ENCODE peak calls at places on chromosomes 2 and 18, in seven cellular contexts. F is IMR-90; C is cardiac muscle cell; Y is CD8-positive, alpha-beta T cell; P is CD8-positive, alpha-beta memory T cell; L is lung; X is GM06990. R is an unnamed sample.

GRCh38 chr2:206642075-206643025 is at the start of gene FAM237A:
- DNase-seq in Y (no peak), C (peak; percentile 73), F (peak; percentile 57), P (no peak), X (no peak), L (no peak), R (peak; percentile 45)

GRCh38 chr2:114082731-114083433 is 193.0 kb downstream of the ACTR3 start:
- DNase-seq in Y (no peak), C (no peak), P (no peak), X (no peak), F (no peak), L (no peak), R (no peak)

GRCh38 chr2:85712261-85712660 is 18.1 kb downstream of the GNLY start:
- DNase-seq in P (no peak), F (no peak), C (no peak), X (no peak), Y (no peak), L (no peak), R (no peak)

GRCh38 chr2:237702439-237703397 is 75.3 kb downstream of the LRRFIP1 start:
- DNase-seq in P (no peak), L (no peak), F (peak; percentile 75), Y (peak; percentile 57), C (peak; percentile 87), X (no peak), R (no peak)

GRCh38 chr2:73383036-73383435 is 2.6 kb upstream of the ALMS1 start:
- DNase-seq in Y (no peak), P (no peak), F (no peak), L (no peak), C (no peak), X (no peak), R (no peak)

GRCh38 chr2:176533505-176534193 is 264.4 kb downstream of the MTX2 start:
- DNase-seq in F (no peak), X (no peak), L (no peak), P (no peak), Y (no peak), C (peak; percentile 34), R (peak; percentile 37)

GRCh38 chr18:45012286-45012685 is 331.6 kb downstream of the SETBP1 start:
- DNase-seq in Y (no peak), X (no peak), P (no peak), F (no peak), L (no peak), C (no peak), R (peak; percentile 18)

GRCh38 chr2:222290691-222291484 is 7.9 kb downstream of the PAX3 start:
- DNase-seq in P (no peak), L (no peak), Y (no peak), X (no peak), C (peak; percentile 26), F (no peak), R (no peak)

GRCh38 chr2:11873766-11874165 is 127.3 kb downstream of the LPIN1 start:
- DNase-seq in Y (no peak), P (no peak), F (peak; percentile 50), C (peak; percentile 68), X (no peak), L (peak; percentile 22), R (peak; percentile 50)

GRCh38 chr18:60984496-60984895 is 348.7 kb upstream of the CDH20 start:
- DNase-seq in C (peak; percentile 78), P (no peak), X (no peak), L (no peak), Y (no peak), F (peak; percentile 47), R (no peak)

GRCh38 chr2:10033251-10034006 is 9.9 kb upstream of the KLF11 start:
- DNase-seq in X (no peak), P (no peak), Y (no peak), L (no peak), F (no peak), C (no peak), R (no peak)

GRCh38 chr2:26448651-26449050 is 29.3 kb downstream of the OTOF start:
- DNase-seq in L (no peak), F (no peak), C (no peak), Y (no peak), X (no peak), P (no peak), R (no peak)

GRCh38 chr18:74796928-74797576 is 199.4 kb downstream of the ZNF407 start:
- DNase-seq in X (no peak), P (no peak), L (no peak), C (peak; percentile 50), F (peak; percentile 79), Y (no peak), R (peak; percentile 68)

GRCh38 chr2:82789886-82790276 is 1669.2 kb downstream of the SUCLG1 start:
- DNase-seq in P (no peak), C (peak; percentile 47), X (no peak), Y (no peak), F (no peak), L (no peak), R (peak; percentile 3)

GRCh38 chr2:112164876-112165275 is 26.7 kb downstream of the FBLN7 start:
- DNase-seq in X (no peak), Y (no peak), F (no peak), L (no peak), C (no peak), P (no peak), R (no peak)

GRCh38 chr2:41194235-41194634 is 742.3 kb upstream of the SLC8A1 start:
- DNase-seq in F (peak; percentile 1), C (peak; percentile 81), P (no peak), L (no peak), Y (no peak), X (no peak), R (no peak)

GRCh38 chr2:109440507-109441156 is 173.1 kb downstream of the SEPTIN10 start:
- DNase-seq in Y (no peak), X (no peak), F (no peak), C (peak; percentile 33), P (no peak), L (no peak), R (no peak)

GRCh38 chr2:122166820-122167219 is 411.4 kb downstream of the TSN start:
- DNase-seq in F (no peak), L (no peak), C (no peak), X (no peak), Y (no peak), P (no peak), R (no peak)
- H3K27me3 ChIP-seq in F (no peaks in the 10 kb centered on the region), L (no peaks in the 10 kb centered on the region), C (no peaks in the 10 kb centered on the region), X (no peaks in the 10 kb centered on the region), Y (no peaks in the 10 kb centered on the region), P (no peaks in the 10 kb centered on the region), R (no peaks in the 10 kb centered on the region)

GRCh38 chr2:56208380-56208779 is 24.6 kb downstream of the CCDC85A start:
- DNase-seq in L (no peak), F (no peak), P (no peak), C (no peak), X (no peak), Y (no peak), R (no peak)

GRCh38 chr2:56206250-56206649 is 22.5 kb downstream of the CCDC85A start:
- DNase-seq in P (no peak), L (no peak), C (no peak), F (no peak), X (no peak), Y (no peak), R (no peak)

GRCh38 chr2:56202722-56203121 is 18.9 kb downstream of the CCDC85A start:
- DNase-seq in F (no peak), C (no peak), L (no peak), P (no peak), X (no peak), Y (no peak), R (no peak)

GRCh38 chr2:56207760-56208159 is 24.0 kb downstream of the CCDC85A start:
- DNase-seq in C (no peak), P (no peak), L (no peak), F (no peak), X (no peak), Y (no peak), R (no peak)

GRCh38 chr2:56204556-56204955 is 20.8 kb downstream of the CCDC85A start:
- DNase-seq in Y (no peak), C (no peak), F (no peak), L (no peak), P (no peak), X (no peak), R (no peak)
- H3K27me3 ChIP-seq in Y (no peaks in the 10 kb centered on the region), C (no peaks in the 10 kb centered on the region), F (no peaks in the 10 kb centered on the region), L (no peaks in the 10 kb centered on the region), P (no peaks in the 10 kb centered on the region), X (no peaks in the 10 kb centered on the region), R (no peaks in the 10 kb centered on the region)

GRCh38 chr2:45003586-45004568 is 5.4 kb downstream of the SIX2 start:
- DNase-seq in P (no peak), F (no peak), C (no peak), X (no peak), Y (no peak), L (no peak), R (no peak)
- H3K27me3 ChIP-seq in P (peaks cover 38% of the 10 kb centered on the region), F (peaks cover 99% of the 10 kb centered on the region), C (peaks cover 100% of the 10 kb centered on the region), X (peaks cover 10% of the 10 kb centered on the region), Y (peaks cover 43% of the 10 kb centered on the region), L (peaks cover 2% of the 10 kb centered on the region), R (no peaks in the 10 kb centered on the region)

GRCh38 chr2:20673686-20674308 is 6.9 kb downstream of the GDF7 start:
- DNase-seq in C (no peak), F (no peak), L (no peak), X (no peak), P (no peak), Y (no peak), R (no peak)
- H3K27me3 ChIP-seq in C (peaks cover 62% of the 10 kb centered on the region), F (peaks cover 42% of the 10 kb centered on the region), L (no peaks in the 10 kb centered on the region), X (no peaks in the 10 kb centered on the region), P (peaks cover 27% of the 10 kb centered on the region), Y (peaks cover 11% of the 10 kb centered on the region), R (peaks cover 3% of the 10 kb centered on the region)

GRCh38 chr2:118223487-118224136 is 135.3 kb downstream of the INSIG2 start:
- DNase-seq in X (peak; percentile 9), F (no peak), P (no peak), C (peak; percentile 1), L (no peak), Y (no peak), R (no peak)

GRCh38 chr2:118224888-118225264 is 136.6 kb downstream of the INSIG2 start:
- DNase-seq in Y (no peak), C (no peak), P (no peak), F (no peak), X (no peak), L (no peak), R (no peak)

GRCh38 chr2:118224144-118224887 is 136.0 kb downstream of the INSIG2 start:
- DNase-seq in F (no peak), C (peak; percentile 8), P (peak; percentile 8), L (no peak), Y (peak; percentile 39), X (peak; percentile 59), R (no peak)

GRCh38 chr2:118221952-118222594 is 133.8 kb downstream of the INSIG2 start:
- DNase-seq in C (peak; percentile 83), F (peak; percentile 76), X (no peak), P (no peak), L (no peak), Y (peak; percentile 32), R (peak; percentile 72)

GRCh38 chr2:118222643-118223486 is 134.6 kb downstream of the INSIG2 start:
- DNase-seq in L (no peak), X (no peak), P (no peak), Y (no peak), F (no peak), C (peak; percentile 2), R (no peak)
- H3K27me3 ChIP-seq in L (peaks cover 8% of the 10 kb centered on the region), X (no peaks in the 10 kb centered on the region), P (peaks cover 54% of the 10 kb centered on the region), Y (peaks cover 31% of the 10 kb centered on the region), F (peaks cover 47% of the 10 kb centered on the region), C (peaks cover 35% of the 10 kb centered on the region), R (no peaks in the 10 kb centered on the region)

GRCh38 chr18:77990131-77990530 is 740.5 kb downstream of the GALR1 start:
- DNase-seq in X (no peak), Y (no peak), F (no peak), C (no peak), L (no peak), P (no peak), R (no peak)
- H3K27me3 ChIP-seq in X (no peaks in the 10 kb centered on the region), Y (no peaks in the 10 kb centered on the region), F (no peaks in the 10 kb centered on the region), C (no peaks in the 10 kb centered on the region), L (no peaks in the 10 kb centered on the region), P (no peaks in the 10 kb centered on the region), R (no peaks in the 10 kb centered on the region)

GRCh38 chr18:76673281-76674005 is 148.9 kb upstream of the ZNF236 start:
- DNase-seq in Y (no peak), L (no peak), P (no peak), C (no peak), X (no peak), F (no peak), R (no peak)
- H3K27me3 ChIP-seq in Y (no peaks in the 10 kb centered on the region), L (no peaks in the 10 kb centered on the region), P (no peaks in the 10 kb centered on the region), C (peaks cover 10% of the 10 kb centered on the region), X (peaks cover 3% of the 10 kb centered on the region), F (peaks cover 11% of the 10 kb centered on the region), R (peaks cover 3% of the 10 kb centered on the region)